ENCODE peak calls at places on chromosomes 16 and 17, in eight cellular contexts. C is NCI-H1436; R is EL; U is stomach; Z is naive thymus-derived CD8-positive, alpha-beta T cell; H is mesothelial cell of epicardium; X is GM23338; J is GM10248. W is an unnamed sample.

GRCh38 chr17:11300201-11300600 is 59.2 kb downstream of the SHISA6 start:
- DNase-seq in C (no peak), R (no peak), U (no peak), Z (no peak), H (no peak), X (no peak), J (no peak), W (no peak)

GRCh38 chr16:1432388-1433262 is 1.7 kb downstream of the PERCC1 start:
- DNase-seq in C (no peak), R (no peak), U (no peak), Z (no peak), H (no peak), X (peak; percentile 29), J (no peak), W (no peak)

GRCh38 chr17:31488264-31488981 is 96.9 kb downstream of the RAB11FIP4 start:
- DNase-seq in C (peak; percentile 37), R (no peak), U (peak; percentile 61), Z (no peak), H (peak; percentile 46), X (peak; percentile 61), J (no peak), W (peak; percentile 59)

GRCh38 chr17:2710075-2710803 is 1.3 kb downstream of the CLUH start:
- DNase-seq in C (no peak), R (no peak), U (no peak), Z (no peak), H (no peak), X (no peak), J (no peak), W (peak; percentile 51)

GRCh38 chr16:87780385-87780989 is 14.7 kb upstream of the KLHDC4 start:
- DNase-seq in C (peak; percentile 71), R (peak; percentile 78), U (peak; percentile 34), Z (peak; percentile 43), H (no peak), X (no peak), J (peak; percentile 59), W (no peak)

GRCh38 chr16:56241596-56241995 is 50.3 kb downstream of the GNAO1 start:
- DNase-seq in C (no peak), R (peak; percentile 82), U (no peak), Z (no peak), H (no peak), X (no peak), J (no peak), W (no peak)

GRCh38 chr17:10821062-10821461 is 16.8 kb downstream of the PIRT start:
- DNase-seq in C (no peak), R (no peak), U (no peak), Z (no peak), H (no peak), X (no peak), J (no peak), W (no peak)

GRCh38 chr17:19019041-19019941 is 14.7 kb upstream of the FAM83G start:
- DNase-seq in C (peak; percentile 63), R (no peak), U (no peak), Z (no peak), H (no peak), X (no peak), J (no peak), W (no peak)

GRCh38 chr17:72416054-72416691 is 295.4 kb downstream of the SOX9 start:
- DNase-seq in C (peak; percentile 18), R (no peak), U (no peak), Z (no peak), H (no peak), X (peak; percentile 17), J (no peak), W (no peak)

GRCh38 chr17:20073056-20073979 is 64.2 kb downstream of the SPECC1 start:
- DNase-seq in C (no peak), R (no peak), U (peak; percentile 34), Z (peak; percentile 18), H (no peak), X (peak; percentile 40), J (peak; percentile 55), W (no peak)

GRCh38 chr17:55451203-55451641 is 29.6 kb upstream of the MMD start:
- DNase-seq in C (no peak), R (peak; percentile 38), U (no peak), Z (no peak), H (no peak), X (no peak), J (no peak), W (no peak)

GRCh38 chr16:81464279-81464678 is 19.7 kb downstream of the CMIP start:
- DNase-seq in C (no peak), R (no peak), U (no peak), Z (no peak), H (no peak), X (no peak), J (no peak), W (no peak)

GRCh38 chr17:27326585-27326984 is 32.7 kb downstream of the WSB1 start:
- DNase-seq in C (no peak), R (no peak), U (no peak), Z (no peak), H (no peak), X (no peak), J (no peak), W (no peak)

GRCh38 chr17:62800580-62800979 is 7.5 kb downstream of the MARCHF10 start:
- DNase-seq in C (no peak), R (no peak), U (peak; percentile 33), Z (no peak), H (no peak), X (peak; percentile 51), J (no peak), W (no peak)

GRCh38 chr16:66616592-66616991 is 12.1 kb downstream of the CMTM3 start:
- DNase-seq in C (no peak), R (no peak), U (no peak), Z (no peak), H (no peak), X (no peak), J (no peak), W (no peak)

GRCh38 chr17:78484300-78485159 is 92.7 kb downstream of the DNAH17 start:
- DNase-seq in C (no peak), R (no peak), U (peak; percentile 31), Z (peak; percentile 71), H (no peak), X (peak; percentile 81), J (peak; percentile 87), W (no peak)

GRCh38 chr17:78231991-78232759 is 744 bp downstream of the TMEM235 start:
- DNase-seq in C (peak; percentile 21), R (no peak), U (no peak), Z (no peak), H (no peak), X (peak; percentile 78), J (no peak), W (no peak)